ENCODE peak calls at places on chromosome 7, in seven cellular contexts. V is hypothalamus; J is EH; O is NCI-H146; Y is neuronal stem cell; B is NAMALWA; A is stimulated activated CD8-positive, alpha-beta memory T cell treated with anti-CD3 and anti-CD28 coated beads, Interleukin-7, amount 100 ng/mL, for 1 hour. Q is an unnamed sample.

GRCh38 chr7:159215053-159215452 is 70.4 kb upstream of the VIPR2 start:
- DNase-seq in A (no peak), V (no peak), J (no peak), B (no peak), Y (no peak), O (no peak), Q (no peak)

GRCh38 chr7:139231513-139232376 is 708 bp downstream of the UBN2 start:
- DNase-seq in J (peak), V (peak), B (peak), Y (peak), O (peak), A (peak), Q (peak)

GRCh38 chr7:37284805-37285211 is 163.9 kb downstream of the ELMO1 start:
- DNase-seq in A (no peak), J (no peak), B (peak), V (peak), O (peak), Y (peak), Q (peak)

GRCh38 chr7:28755255-28755654 is 202.9 kb downstream of the TRIL start:
- DNase-seq in Y (no peak), O (no peak), A (no peak), V (no peak), J (peak), B (no peak), Q (peak)

GRCh38 chr7:91181949-91182348 is 82.3 kb upstream of the FZD1 start:
- DNase-seq in B (no peak), J (peak), A (no peak), O (no peak), V (no peak), Y (no peak), Q (no peak)

GRCh38 chr7:3825491-3825890 is 524.4 kb downstream of the SDK1 start:
- DNase-seq in B (no peak), Y (no peak), V (no peak), A (no peak), O (no peak), J (no peak), Q (no peak)

GRCh38 chr7:37495574-37496184 is 47.0 kb upstream of the ELMO1 start:
- DNase-seq in A (no peak), J (no peak), Y (no peak), V (no peak), B (peak), O (no peak), Q (peak)

GRCh38 chr7:74002474-74003017 is 25.4 kb upstream of the ELN start:
- DNase-seq in B (no peak), O (no peak), V (no peak), A (no peak), Y (no peak), J (peak), Q (peak)

GRCh38 chr7:98619450-98620321 is 2.6 kb downstream of the NPTX2 start:
- DNase-seq in A (no peak), O (peak), V (peak), Y (no peak), B (no peak), J (no peak), Q (peak)

GRCh38 chr7:92614586-92615237 is 24.5 kb upstream of the FAM133B start:
- DNase-seq in A (no peak), J (no peak), V (peak), B (peak), Y (no peak), O (no peak), Q (no peak)

GRCh38 chr7:128859232-128860157 is 3.2 kb upstream of the ATP6V1F start:
- DNase-seq in Y (no peak), B (no peak), V (no peak), J (no peak), O (no peak), A (no peak), Q (no peak)

GRCh38 chr7:151598045-151598444 is 78.3 kb upstream of the RHEB start:
- DNase-seq in V (no peak), B (no peak), A (no peak), J (peak), O (no peak), Y (no peak), Q (peak)

Q was measured in H4.